ENCODE peak calls at places on chromosomes 4 and X, in four cellular contexts. W is transverse colon, V is ovary, Q is suprapubic skin. T is an unnamed sample.

GRCh38 chrX:77768787-77769186 is 17.2 kb downstream of the ATRX start:
- DNase-seq in W (no peak), V (no peak), Q (no peak), T (no peak)

GRCh38 chrX:70398899-70399298 is 24.2 kb upstream of the GDPD2 start:
- DNase-seq in W (no peak), V (no peak), Q (no peak), T (no peak)

GRCh38 chr4:98469776-98470175 is 188.6 kb downstream of the TSPAN5 start:
- DNase-seq in W (no peak), V (no peak), Q (no peak), T (no peak)

GRCh38 chr4:80183196-80184052 is 13.9 kb upstream of the PRDM8 start:
- DNase-seq in W (peak; percentile 31), V (peak; percentile 54), Q (no peak), T (peak; percentile 83)

GRCh38 chrX:147803948-147804347 is 107.8 kb upstream of the FMR1 start:
- DNase-seq in W (no peak), V (no peak), Q (no peak), T (no peak)

GRCh38 chrX:5644786-5645185 is 583.9 kb downstream of the NLGN4X start:
- DNase-seq in W (no peak), V (no peak), Q (no peak), T (no peak)

GRCh38 chrX:44291468-44292116 is 51.9 kb downstream of the EFHC2 start:
- DNase-seq in W (no peak), V (no peak), Q (no peak), T (no peak)

GRCh38 chrX:40514376-40514775 is 66.4 kb upstream of the ATP6AP2 start:
- DNase-seq in W (no peak), V (no peak), Q (no peak), T (no peak)

GRCh38 chr4:152640058-152640921 is 39.5 kb downstream of the TMEM154 start:
- DNase-seq in W (no peak), V (no peak), Q (no peak), T (no peak)

GRCh38 chr4:152045781-152046571 is 285.2 kb upstream of the GATB start:
- DNase-seq in W (peak; percentile 45), V (peak; percentile 22), Q (no peak), T (no peak)

GRCh38 chrX:70044541-70045245 is 5.0 kb downstream of the AWAT2 start:
- DNase-seq in W (no peak), V (no peak), Q (no peak), T (peak; percentile 25)

GRCh38 chr4:74742191-74742590 is 52.1 kb downstream of the BTC start:
- DNase-seq in W (no peak), V (no peak), Q (no peak), T (no peak)

GRCh38 chrX:17597836-17598434 is 139.4 kb upstream of the SCML1 start:
- DNase-seq in W (peak; percentile 75), V (peak; percentile 79), Q (peak; percentile 88), T (peak; percentile 90)

GRCh38 chrX:2610246-2611170 is 80.6 kb upstream of the CD99 start:
- DNase-seq in W (no peak), V (no peak), Q (no peak), T (no peak)

GRCh38 chrX:118773782-118774181 is 46.4 kb downstream of the IL13RA1 start:
- DNase-seq in W (peak; percentile 56), V (no peak), Q (no peak), T (no peak)

GRCh38 chrX:150499240-150499639 is 69.2 kb upstream of the MTM1 start:
- DNase-seq in W (no peak), V (no peak), Q (no peak), T (no peak)

GRCh38 chrX:139106111-139106510 is 394.6 kb upstream of the FGF13 start:
- DNase-seq in W (no peak), V (no peak), Q (no peak), T (no peak)

GRCh38 chr4:186999676-187000075 is 276.0 kb upstream of the FAT1 start:
- DNase-seq in W (no peak), V (no peak), Q (no peak), T (no peak)

GRCh38 chrX:10177620-10178019 is 20.8 kb downstream of the CLCN4 start:
- DNase-seq in W (no peak), V (no peak), Q (no peak), T (no peak)

GRCh38 chr4:38821739-38822138 is 17.1 kb upstream of the TLR1 start:
- DNase-seq in W (no peak), V (no peak), Q (no peak), T (no peak)

GRCh38 chrX:132489256-132490085 is 633 bp upstream of the MBNL3 start:
- DNase-seq in W (peak; percentile 81), V (peak; percentile 26), Q (no peak), T (peak; percentile 74)

GRCh38 chrX:129239371-129239770 is 283.9 kb downstream of the SMARCA1 start:
- DNase-seq in W (no peak), V (no peak), Q (no peak), T (no peak)

GRCh38 chr4:105022811-105023667 is 123.6 kb upstream of the TET2 start:
- DNase-seq in W (no peak), V (no peak), Q (no peak), T (no peak)

GRCh38 chrX:8783100-8784098 is 17.8 kb downstream of the FAM9A start:
- DNase-seq in W (no peak), V (no peak), Q (no peak), T (no peak)

GRCh38 chr4:55947254-55947882 is 1.4 kb upstream of the CEP135 start:
- DNase-seq in W (peak; percentile 13), V (no peak), Q (no peak), T (no peak)

GRCh38 chr4:10898072-10898471 is 213.5 kb upstream of the CLNK start:
- DNase-seq in W (no peak), V (no peak), Q (no peak), T (no peak)

GRCh38 chr4:107862658-107863057 is 37.9 kb downstream of the SGMS2 start:
- DNase-seq in W (peak; percentile 14), V (no peak), Q (no peak), T (no peak)

GRCh38 chr4:140342620-140343019 is 30.8 kb upstream of the SCOC start:
- DNase-seq in W (no peak), V (no peak), Q (no peak), T (no peak)

GRCh38 chr4:133741766-133742165 is 459.8 kb downstream of the PABPC4L start:
- DNase-seq in W (no peak), V (no peak), Q (no peak), T (no peak)

GRCh38 chr4:3836802-3837601 is 70.8 kb downstream of the ADRA2C start:
- DNase-seq in W (no peak), V (no peak), Q (no peak), T (no peak)

GRCh38 chrX:9816094-9816700 is 30.0 kb downstream of the SHROOM2 start:
- DNase-seq in W (no peak), V (no peak), Q (no peak), T (no peak)

GRCh38 chrX:129908636-129909035 is 2.7 kb downstream of the UTP14A start:
- DNase-seq in W (no peak), V (no peak), Q (no peak), T (no peak)

GRCh38 chr4:163113921-163114703 is 52.6 kb downstream of the NAF1 start:
- DNase-seq in W (no peak), V (no peak), Q (no peak), T (no peak)

GRCh38 chr4:818106-818921 is 7.6 kb downstream of the CPLX1 start:
- DNase-seq in W (no peak), V (no peak), Q (no peak), T (peak; percentile 66)

GRCh38 chr4:179307297-179308136 is 1865.3 kb upstream of the AGA start:
- DNase-seq in W (peak; percentile 16), V (no peak), Q (no peak), T (no peak)

GRCh38 chr4:7831330-7831729 is 108.3 kb downstream of the AFAP1 start:
- DNase-seq in W (no peak), V (no peak), Q (no peak), T (peak; percentile 40)
- TF ChIP-seq POLR2A in W (no peak), V (no peak), Q (no peak), T (no peak)

DNA sequence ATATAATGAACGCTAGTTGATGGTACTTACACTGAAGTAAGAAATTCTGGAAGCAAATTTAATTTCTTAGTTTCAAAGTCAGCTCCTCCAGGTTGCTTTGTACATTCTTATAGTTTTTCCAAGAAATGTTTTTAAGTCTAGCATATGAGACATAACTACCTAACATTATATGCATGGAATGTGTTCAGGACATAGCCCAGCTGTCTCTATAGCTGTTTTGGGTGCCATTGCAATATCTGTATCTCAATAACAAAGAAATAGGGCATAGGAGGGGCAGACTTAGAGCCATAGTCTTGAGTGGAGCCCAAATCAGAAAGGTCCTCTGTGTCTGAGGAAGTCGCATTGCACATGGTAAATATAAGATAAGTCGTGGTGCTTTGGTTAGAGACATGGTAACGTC is 143.4 kb downstream of the CBR4 start:
- DNase-seq in W (no peak), V (no peak), Q (no peak), T (no peak)
- H3K4me1 ChIP-seq in W (no peaks in the 10 kb centered on the region), V (peaks cover 21% of the 10 kb centered on the region), Q (peaks cover 16% of the 10 kb centered on the region), T (peaks cover 92% of the 10 kb centered on the region)

GRCh38 chr4:78720994-78721677 is 55.0 kb upstream of the BMP2K start:
- DNase-seq in W (peak; percentile 14), V (no peak), Q (no peak), T (no peak)
- TF ChIP-seq EP300 in W (no peak), V (no peak), Q (no peak), T (no peak)

GRCh38 chr4:60723796-60724195 is 476.3 kb upstream of the ADGRL3 start:
- DNase-seq in W (no peak), V (no peak), Q (no peak), T (no peak)
- TF ChIP-seq POLR2A in W (no peak), V (no peak), Q (no peak), T (no peak)

GRCh38 chr4:8229341-8229975 is 30.4 kb downstream of the SH3TC1 start:
- DNase-seq in W (no peak), V (no peak), Q (no peak), T (no peak)

GRCh38 chr4:8230033-8230432 is 30.9 kb downstream of the SH3TC1 start:
- DNase-seq in W (no peak), V (no peak), Q (no peak), T (no peak)

GRCh38 chr4:8232748-8233147 is 33.7 kb downstream of the SH3TC1 start:
- DNase-seq in W (no peak), V (no peak), Q (no peak), T (no peak)

GRCh38 chr4:8231551-8232049 is 32.5 kb downstream of the SH3TC1 start:
- DNase-seq in W (no peak), V (no peak), Q (no peak), T (no peak)

GRCh38 chr4:8230891-8231290 is 31.8 kb downstream of the SH3TC1 start:
- DNase-seq in W (no peak), V (no peak), Q (no peak), T (no peak)
- H3K4me1 ChIP-seq in W (peaks cover 8% of the 10 kb centered on the region), V (peaks cover 9% of the 10 kb centered on the region), Q (peaks cover 17% of the 10 kb centered on the region), T (peaks cover 11% of the 10 kb centered on the region)

T was measured in sigmoid colon.